ENCODE peak calls at places on chromosomes 11 and 22, in ten cellular contexts. X is mucosa of descending colon, V is Calu3, H is fibroblast of the aortic adventitia, P is fibroblast of pulmonary artery, M is kidney epithelial cell, L is AG04450, Q is A549, J is fibroblast of mammary gland, K is NB4. E is an unnamed sample.

GRCh38 chr22:24429411-24430365 is 2.3 kb downstream of the ADORA2A start:
- DNase-seq in X (no peak), V (no peak), H (peak; percentile 39), P (no peak), M (no peak), L (no peak), Q (no peak), J (no peak), K (peak; percentile 76), E (no peak)

GRCh38 chr22:40491990-40492631 is 121.7 kb downstream of the SGSM3 start:
- DNase-seq in X (no peak), V (no peak), H (peak; percentile 75), P (peak; percentile 72), M (no peak), L (no peak), Q (no peak), J (peak; percentile 58), K (peak; percentile 76), E (no peak)

GRCh38 chr11:125408281-125408680 is 87.8 kb downstream of the FEZ1 start:
- DNase-seq in X (no peak), V (no peak), H (no peak), P (no peak), M (no peak), L (no peak), Q (no peak), J (no peak), K (no peak), E (no peak)

GRCh38 chr22:42881982-42882656 is 25.0 kb upstream of the ARFGAP3 start:
- DNase-seq in X (no peak), V (no peak), H (no peak), P (no peak), M (no peak), L (no peak), Q (no peak), J (no peak), K (no peak), E (no peak)

GRCh38 chr22:16969508-16970327 is 38.3 kb downstream of the GAB4 start:
- DNase-seq in X (no peak), V (no peak), H (no peak), P (no peak), M (no peak), L (no peak), Q (no peak), J (no peak), K (no peak), E (no peak)

GRCh38 chr11:65423516-65424199 is 1.1 kb downstream of the NEAT1 start:
- DNase-seq in X (peak; percentile 54), V (no peak), H (peak; percentile 61), P (no peak), M (no peak), L (no peak), Q (no peak), J (peak; percentile 28), K (peak; percentile 46), E (no peak)

GRCh38 chr22:35430897-35431322 is 31.0 kb downstream of the MCM5 start:
- DNase-seq in X (peak; percentile 93), V (peak; percentile 94), H (peak; percentile 96), P (peak; percentile 95), M (peak; percentile 70), L (peak; percentile 85), Q (peak; percentile 75), J (peak; percentile 87), K (peak; percentile 60), E (peak; percentile 42)

GRCh38 chr11:57228600-57228999 is 8.4 kb downstream of the APLNR start:
- DNase-seq in X (no peak), V (no peak), H (no peak), P (no peak), M (no peak), L (no peak), Q (no peak), J (no peak), K (no peak), E (no peak)

GRCh38 chr11:65851811-65852507 is 6.0 kb downstream of the CFL1 start:
- DNase-seq in X (no peak), V (no peak), H (no peak), P (no peak), M (no peak), L (no peak), Q (no peak), J (no peak), K (no peak), E (no peak)

GRCh38 chr11:30292545-30292944 is 30.4 kb upstream of the ARL14EP start:
- DNase-seq in X (no peak), V (no peak), H (no peak), P (no peak), M (no peak), L (no peak), Q (no peak), J (no peak), K (no peak), E (no peak)

GRCh38 chr11:105821781-105822180 is 200.3 kb downstream of the MSANTD4 start:
- DNase-seq in X (no peak), V (no peak), H (no peak), P (no peak), M (no peak), L (no peak), Q (no peak), J (no peak), K (no peak), E (no peak)

GRCh38 chr22:27726344-27726725 is 75.2 kb downstream of the MN1 start:
- DNase-seq in X (no peak), V (no peak), H (no peak), P (no peak), M (no peak), L (no peak), Q (no peak), J (no peak), K (no peak), E (no peak)

GRCh38 chr11:123479048-123479837 is 49.2 kb downstream of the GRAMD1B start:
- DNase-seq in X (no peak), V (no peak), H (no peak), P (no peak), M (no peak), L (no peak), Q (no peak), J (no peak), K (peak; percentile 88), E (no peak)
- TF ChIP-seq CTCF in X (no peak), V (no peak), H (no peak), P (no peak), M (no peak), L (no peak), Q (no peak), J (no peak), K (peak; percentile 12), E (no peak)

DNA sequence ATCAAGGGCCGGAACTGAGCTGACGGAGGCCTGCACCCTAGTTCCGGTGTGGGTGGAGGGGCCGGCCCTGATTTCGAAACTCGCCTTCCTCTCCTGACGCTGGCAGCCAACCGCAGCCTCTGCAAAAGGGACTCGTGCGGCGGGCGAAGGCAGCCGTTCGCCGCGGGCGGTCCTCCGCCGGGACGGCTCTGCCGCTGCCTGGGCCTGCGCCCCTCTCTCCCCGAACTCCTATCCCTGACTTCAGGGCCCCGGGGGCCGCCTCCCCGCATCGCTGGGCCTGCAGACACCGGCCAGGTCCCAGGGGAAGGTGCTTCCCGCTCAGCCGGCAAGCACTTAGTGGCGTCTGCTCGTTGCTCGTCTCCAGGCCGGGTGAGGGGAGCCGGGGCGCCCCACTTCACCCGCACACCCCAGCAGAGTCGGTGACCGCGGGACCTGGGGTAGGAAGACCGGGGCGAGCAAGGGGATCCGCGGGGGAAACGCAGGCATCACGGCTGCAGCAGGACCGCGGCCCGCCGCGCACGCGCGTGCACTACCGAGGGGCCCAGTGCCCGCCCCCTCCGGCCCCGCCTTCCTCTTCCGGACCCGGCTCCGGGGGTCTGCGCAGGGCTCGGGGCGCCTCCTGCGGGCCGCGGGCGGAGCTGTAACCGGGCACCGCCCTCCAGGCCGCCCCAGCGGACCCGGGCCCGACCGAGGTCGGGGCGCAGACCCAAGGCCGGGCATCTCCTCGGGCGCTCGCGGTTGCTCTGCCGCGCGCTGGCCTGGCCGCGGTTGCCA is 464 bp upstream of the ANKRD13D start:
- DNase-seq in X (peak; percentile 86), V (peak; percentile 84), H (peak; percentile 90), P (peak; percentile 96), M (no peak), L (peak; percentile 66), Q (peak; percentile 83), J (peak; percentile 82), K (peak; percentile 100), E (peak; percentile 71)
- TF ChIP-seq CTCF in X (no peak), V (no peak), H (peak; percentile 25), P (no peak), M (no peak), L (peak; percentile 28), Q (peak; percentile 43), J (no peak), K (peak; percentile 37), E (no peak)

DNA sequence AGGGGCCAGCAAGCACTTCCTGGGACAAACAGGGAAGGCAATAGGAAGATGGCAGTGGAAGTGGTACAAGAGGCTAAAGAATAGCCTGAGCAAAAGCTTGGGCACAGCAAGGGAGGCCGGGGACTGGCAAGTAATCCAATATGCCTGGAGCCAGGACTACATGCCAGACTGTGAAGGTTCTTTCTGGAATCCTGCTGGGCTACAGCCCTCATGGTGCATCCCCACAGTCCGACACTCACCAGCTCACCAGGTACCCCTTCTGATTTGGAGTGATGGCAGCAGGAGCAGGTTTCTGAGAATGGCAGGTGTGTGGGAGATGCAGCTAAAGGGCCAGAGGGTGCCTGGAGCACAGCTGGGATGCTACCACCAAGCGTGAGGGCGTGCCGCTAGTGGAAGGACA is 32.2 kb upstream of the POGLUT3 start:
- DNase-seq in X (no peak), V (no peak), H (no peak), P (no peak), M (no peak), L (no peak), Q (no peak), J (no peak), K (no peak), E (no peak)
- TF ChIP-seq CTCF in X (no peak), V (no peak), H (no peak), P (no peak), M (no peak), L (no peak), Q (no peak), J (no peak), K (no peak), E (no peak)

GRCh38 chr11:70085815-70086769 is 8.0 kb downstream of the ANO1 start:
- DNase-seq in X (no peak), V (no peak), H (no peak), P (no peak), M (no peak), L (no peak), Q (no peak), J (no peak), K (no peak), E (no peak)

GRCh38 chr11:70088735-70089250 is 10.7 kb downstream of the ANO1 start:
- DNase-seq in X (no peak), V (no peak), H (no peak), P (no peak), M (no peak), L (no peak), Q (no peak), J (no peak), K (no peak), E (no peak)

GRCh38 chr11:70084046-70084984 is 6.2 kb downstream of the ANO1 start:
- DNase-seq in X (no peak), V (no peak), H (no peak), P (no peak), M (no peak), L (no peak), Q (no peak), J (no peak), K (no peak), E (no peak)

GRCh38 chr11:70089631-70090030 is 11.5 kb downstream of the ANO1 start:
- DNase-seq in X (no peak), V (no peak), H (no peak), P (no peak), M (no peak), L (no peak), Q (no peak), J (no peak), K (no peak), E (no peak)

GRCh38 chr11:70087446-70088167 is 9.5 kb downstream of the ANO1 start:
- DNase-seq in X (no peak), V (no peak), H (no peak), P (no peak), M (no peak), L (no peak), Q (no peak), J (no peak), K (no peak), E (no peak)
- TF ChIP-seq CTCF in X (no peak), V (no peak), H (no peak), P (no peak), M (no peak), L (no peak), Q (no peak), J (no peak), K (no peak), E (no peak)

E was measured in thoracic aorta.